ENCODE peak calls at places on chromosomes 12 and 14, in four cellular contexts. B is astrocyte, N is mucosa of descending colon, U is H9. S is an unnamed sample.

GRCh38 chr12:98653866-98654493 is 8.9 kb downstream of the APAF1 start:
- DNase-seq in B (peak; percentile 31), U (no peak), N (peak; percentile 17), S (no peak)

GRCh38 chr12:71558445-71558844 is 105.2 kb downstream of the ZFC3H1 start:
- DNase-seq in N (no peak), B (peak; percentile 46), U (no peak), S (no peak)

GRCh38 chr14:73784988-73785313 is 66.7 kb upstream of the PTGR2 start:
- DNase-seq in N (no peak), B (no peak), U (peak; percentile 19), S (no peak)

GRCh38 chr12:15728118-15728598 is 61.0 kb downstream of the EPS8 start:
- DNase-seq in U (no peak), B (peak; percentile 67), N (peak; percentile 63), S (no peak)

GRCh38 chr14:45068396-45068795 is 15.5 kb upstream of the PRPF39 start:
- DNase-seq in B (peak; percentile 8), N (no peak), U (no peak), S (no peak)

GRCh38 chr12:64016521-64016920 is 172.0 kb downstream of the SRGAP1 start:
- DNase-seq in U (no peak), N (no peak), B (no peak), S (no peak)

GRCh38 chr14:80844872-80845271 is 96.7 kb downstream of the CEP128 start:
- DNase-seq in B (no peak), U (no peak), N (no peak), S (no peak)

GRCh38 chr14:61662437-61663311 is 32.6 kb upstream of the HIF1A start:
- DNase-seq in B (peak; percentile 81), N (peak; percentile 49), U (no peak), S (peak; percentile 46)

GRCh38 chr12:21941522-21942376 is 523 bp upstream of the ABCC9 start:
- DNase-seq in U (peak; percentile 75), B (peak; percentile 35), N (peak; percentile 22), S (peak; percentile 81)

GRCh38 chr14:51173863-51174262 is 66.2 kb upstream of the TMX1 start:
- DNase-seq in N (no peak), B (no peak), U (no peak), S (no peak)

GRCh38 chr12:75660107-75660530 is 148.7 kb upstream of the KRR1 start:
- DNase-seq in U (no peak), N (no peak), B (peak; percentile 96), S (no peak)

GRCh38 chr14:21796912-21797311 is 123.3 kb upstream of the OR4E1 start:
- DNase-seq in B (no peak), N (no peak), U (peak; percentile 50), S (no peak)

GRCh38 chr12:25784669-25785068 is 173.8 kb upstream of the RASSF8 start:
- DNase-seq in U (no peak), N (no peak), B (no peak), S (no peak)

GRCh38 chr12:117152793-117153775 is 37.2 kb downstream of the FBXO21 start:
- DNase-seq in B (no peak), N (no peak), U (no peak), S (no peak)

GRCh38 chr12:2479866-2480510 is 314.8 kb upstream of the FKBP4 start:
- DNase-seq in U (no peak), B (no peak), N (no peak), S (no peak)

GRCh38 chr14:68626386-68626785 is 166.5 kb downstream of the ZFP36L1 start:
- DNase-seq in B (no peak), U (no peak), N (no peak), S (no peak)

GRCh38 chr14:48553443-48553842 is 878.0 kb upstream of the MDGA2 start:
- DNase-seq in N (no peak), B (no peak), U (no peak), S (no peak)

GRCh38 chr12:8911606-8912268 is 2.6 kb upstream of the PHC1 start:
- DNase-seq in B (no peak), N (no peak), U (no peak), S (no peak)

GRCh38 chr12:87967871-87968270 is 61.3 kb downstream of the C12orf50 start:
- DNase-seq in U (no peak), B (no peak), N (no peak), S (no peak)

GRCh38 chr14:31894351-31894750 is 182.8 kb upstream of the ARHGAP5 start:
- DNase-seq in U (no peak), N (no peak), B (no peak), S (no peak)

GRCh38 chr12:85782711-85783110 is 53.5 kb downstream of the RASSF9 start:
- DNase-seq in N (no peak), U (no peak), B (no peak), S (no peak)

GRCh38 chr14:67668559-67668958 is 5.9 kb downstream of the VTI1B start:
- DNase-seq in U (no peak), B (no peak), N (no peak), S (no peak)

GRCh38 chr12:124828264-124829007 is 35.2 kb downstream of the SCARB1 start:
- DNase-seq in B (peak; percentile 78), N (peak; percentile 78), U (no peak), S (no peak)

GRCh38 chr12:119375170-119375569 is 40.6 kb downstream of the CCDC60 start:
- DNase-seq in B (no peak), U (no peak), N (no peak), S (no peak)

GRCh38 chr12:22413592-22413991 is 79.1 kb upstream of the ST8SIA1 start:
- DNase-seq in B (no peak), N (no peak), U (no peak), S (no peak)

GRCh38 chr12:16189849-16190248 is 87.6 kb downstream of the SLC15A5 start:
- DNase-seq in U (no peak), N (no peak), B (peak; percentile 3), S (no peak)

GRCh38 chr14:104172880-104173279 is 34.5 kb downstream of the KIF26A start:
- DNase-seq in U (no peak), B (no peak), N (no peak), S (no peak)

GRCh38 chr14:104171948-104172347 is 33.6 kb downstream of the KIF26A start:
- DNase-seq in B (no peak), N (no peak), U (no peak), S (no peak)

GRCh38 chr14:104172349-104172748 is 34.0 kb downstream of the KIF26A start:
- DNase-seq in B (no peak), U (no peak), N (no peak), S (no peak)

GRCh38 chr14:104169765-104170113 is 31.4 kb downstream of the KIF26A start:
- DNase-seq in U (no peak), B (no peak), N (no peak), S (no peak)

GRCh38 chr14:104171029-104171697 is 32.8 kb downstream of the KIF26A start:
- DNase-seq in B (no peak), U (peak; percentile 94), N (no peak), S (no peak)
- H3K4me1 ChIP-seq in B (no peaks in the 10 kb centered on the region), U (peaks cover 4% of the 10 kb centered on the region), N (no peaks in the 10 kb centered on the region), S (no peaks in the 10 kb centered on the region)

GRCh38 chr12:48029811-48030650 is 25.8 kb upstream of the COL2A1 start:
- DNase-seq in B (no peak), N (no peak), U (no peak), S (no peak)

GRCh38 chr12:48026081-48026827 is 22.0 kb upstream of the COL2A1 start:
- DNase-seq in N (no peak), B (no peak), U (no peak), S (no peak)

GRCh38 chr12:48027183-48028002 is 23.1 kb upstream of the COL2A1 start:
- DNase-seq in N (no peak), B (no peak), U (no peak), S (no peak)

GRCh38 chr12:48029401-48029770 is 25.1 kb upstream of the COL2A1 start:
- DNase-seq in N (no peak), B (no peak), U (no peak), S (no peak)

GRCh38 chr12:48028541-48029400 is 24.5 kb upstream of the COL2A1 start:
- DNase-seq in N (no peak), U (no peak), B (no peak), S (no peak)
- H3K4me1 ChIP-seq in N (peaks cover 4% of the 10 kb centered on the region), U (no peaks in the 10 kb centered on the region), B (no peaks in the 10 kb centered on the region), S (no peaks in the 10 kb centered on the region)

GRCh38 chr12:95181103-95181502 is 36.2 kb downstream of the FGD6 start:
- DNase-seq in N (no peak), B (no peak), U (no peak), S (no peak)
- H3K4me1 ChIP-seq in N (no peaks in the 10 kb centered on the region), B (peaks cover 11% of the 10 kb centered on the region), U (no peaks in the 10 kb centered on the region), S (no peaks in the 10 kb centered on the region)

GRCh38 chr12:24697769-24698168 is 251.1 kb downstream of the BCAT1 start:
- DNase-seq in U (no peak), N (no peak), B (no peak), S (no peak)

GRCh38 chr12:24697295-24697694 is 251.6 kb downstream of the BCAT1 start:
- DNase-seq in N (no peak), B (no peak), U (no peak), S (no peak)

GRCh38 chr12:24695657-24696329 is 253.1 kb downstream of the BCAT1 start:
- DNase-seq in N (no peak), U (no peak), B (peak; percentile 18), S (no peak)

GRCh38 chr12:24696800-24697199 is 252.1 kb downstream of the BCAT1 start:
- DNase-seq in N (no peak), B (no peak), U (no peak), S (no peak)

DNA sequence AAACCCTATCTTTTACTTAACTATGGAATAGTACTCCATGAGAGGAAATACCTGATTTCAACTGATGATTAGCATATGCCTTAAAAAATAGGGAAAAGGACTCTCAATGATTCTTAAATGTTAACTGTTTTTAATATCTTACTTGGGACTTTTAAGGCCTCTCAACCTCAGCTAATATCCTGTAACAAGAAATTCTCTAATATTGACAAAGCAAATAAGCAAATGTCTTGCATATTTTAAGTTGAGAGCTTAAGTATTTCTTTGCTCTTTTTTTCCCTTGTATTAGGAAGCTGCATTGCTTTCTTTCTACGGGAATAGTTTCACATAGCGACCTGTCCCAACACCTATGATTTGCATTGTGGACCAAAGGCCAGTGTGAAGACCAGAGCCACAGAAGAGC is 249.9 kb downstream of the BCAT1 start:
- DNase-seq in U (no peak), B (no peak), N (no peak), S (no peak)
- H3K4me1 ChIP-seq in U (no peaks in the 10 kb centered on the region), B (no peaks in the 10 kb centered on the region), N (no peaks in the 10 kb centered on the region), S (no peaks in the 10 kb centered on the region)

GRCh38 chr14:103695331-103696026 is 19.8 kb downstream of the XRCC3 start:
- DNase-seq in U (no peak), N (no peak), B (no peak), S (no peak)

GRCh38 chr14:103697196-103697595 is 18.1 kb downstream of the XRCC3 start:
- DNase-seq in U (no peak), B (no peak), N (no peak), S (no peak)

GRCh38 chr14:103696466-103697071 is 18.7 kb downstream of the XRCC3 start:
- DNase-seq in N (no peak), B (peak; percentile 21), U (no peak), S (peak; percentile 75)

GRCh38 chr14:103694572-103695026 is 20.7 kb downstream of the XRCC3 start:
- DNase-seq in B (no peak), U (no peak), N (no peak), S (no peak)

DNA sequence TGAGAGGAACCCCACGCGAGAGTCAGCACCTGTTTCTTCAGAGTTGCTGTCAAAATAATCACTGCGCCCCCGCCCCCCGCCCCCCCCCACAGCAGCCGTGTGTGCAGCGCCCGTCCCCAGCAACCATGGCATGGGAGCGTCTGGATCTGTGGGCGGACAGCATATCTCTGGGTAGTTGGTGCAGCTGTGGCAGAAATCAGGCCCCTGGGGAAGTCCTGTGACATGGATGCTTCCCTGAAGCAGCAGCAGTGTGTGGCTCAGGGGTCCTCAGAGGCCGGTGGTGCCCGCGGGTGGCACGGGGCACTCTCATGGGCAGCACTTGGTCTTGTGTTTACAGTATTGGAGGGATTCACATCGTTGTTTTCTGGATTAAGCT is 19.2 kb downstream of the XRCC3 start:
- DNase-seq in B (no peak), N (no peak), U (no peak), S (peak; percentile 30)
- H3K4me1 ChIP-seq in B (peaks cover 17% of the 10 kb centered on the region), N (peaks cover 18% of the 10 kb centered on the region), U (no peaks in the 10 kb centered on the region), S (peaks cover 42% of the 10 kb centered on the region)